ENCODE peak calls at places on chromosome 7, in four cellular contexts. T, D, O and K are unnamed samples.
A peak's percentile ranks its signal among the peaks of the same experiment; 100 is the strongest.

GRCh38 chr7:95478139-95479037 is 7.4 kb upstream of the ASB4 start:
- DNase-seq in T (no peak), D (peak; percentile 19), O (no peak), K (no peak)

GRCh38 chr7:68185641-68186040 is 1189.0 kb downstream of the TYW1 start:
- DNase-seq in T (no peak), D (no peak), O (no peak), K (no peak)

GRCh38 chr7:131186816-131187215 is 140.9 kb upstream of the MKLN1 start:
- DNase-seq in T (no peak), D (no peak), O (peak; percentile 83), K (no peak)

GRCh38 chr7:100082978-100083377 is 1.5 kb upstream of the ZNF3 start:
- DNase-seq in T (no peak), D (no peak), O (no peak), K (no peak)

GRCh38 chr7:37391791-37392672 is 56.6 kb downstream of the ELMO1 start:
- DNase-seq in T (no peak), D (no peak), O (no peak), K (no peak)

GRCh38 chr7:134078991-134079390 is 48.1 kb upstream of the LRGUK start:
- DNase-seq in T (no peak), D (no peak), O (no peak), K (no peak)

GRCh38 chr7:1559626-1560590 is 3.9 kb upstream of the TMEM184A start:
- DNase-seq in T (no peak), D (no peak), O (no peak), K (no peak)

GRCh38 chr7:1707756-1708611 is 37.9 kb downstream of the ELFN1 start:
- DNase-seq in T (no peak), D (peak; percentile 6), O (no peak), K (peak; percentile 20)

GRCh38 chr7:37993060-37993501 is 72.6 kb downstream of the EPDR1 start:
- DNase-seq in T (no peak), D (no peak), O (no peak), K (no peak)

GRCh38 chr7:24637021-24637420 is 63.8 kb downstream of the PALS2 start:
- DNase-seq in T (no peak), D (no peak), O (no peak), K (no peak)

GRCh38 chr7:148286150-148286549 is 304.4 kb upstream of the C7orf33 start:
- DNase-seq in T (no peak), D (no peak), O (no peak), K (no peak)

GRCh38 chr7:157538321-157538720 is 201.5 kb downstream of the DNAJB6 start:
- DNase-seq in T (no peak), D (no peak), O (no peak), K (no peak)

GRCh38 chr7:7790041-7790751 is 71.8 kb upstream of the RPA3 start:
- DNase-seq in T (no peak), D (no peak), O (no peak), K (no peak)

GRCh38 chr7:1914743-1915142 is 244.7 kb downstream of the ELFN1 start:
- DNase-seq in T (no peak), D (no peak), O (no peak), K (no peak)

GRCh38 chr7:46934198-46934825 is 647.6 kb downstream of the TNS3 start:
- DNase-seq in T (no peak), D (no peak), O (no peak), K (no peak)

GRCh38 chr7:87231715-87232114 is 12.2 kb upstream of the TMEM243 start:
- DNase-seq in T (no peak), D (no peak), O (peak; percentile 45), K (no peak)

GRCh38 chr7:23956769-23957556 is 246.9 kb downstream of the STK31 start:
- DNase-seq in T (no peak), D (no peak), O (peak; percentile 13), K (no peak)

GRCh38 chr7:137664846-137665245 is 181.9 kb downstream of the DGKI start:
- DNase-seq in T (no peak), D (no peak), O (no peak), K (no peak)

GRCh38 chr7:135385209-135385608 is 124.7 kb downstream of the CNOT4 start:
- DNase-seq in T (peak; percentile 42), D (peak; percentile 27), O (peak; percentile 9), K (no peak)

GRCh38 chr7:50565559-50565916 is 333 bp upstream of the DDC start:
- DNase-seq in T (no peak), D (no peak), O (no peak), K (no peak)

GRCh38 chr7:103989200-103989784 is at the start of gene RELN:
- DNase-seq in T (no peak), D (no peak), O (peak; percentile 25), K (no peak)

GRCh38 chr7:103991406-103991805 is 1.9 kb upstream of the RELN start:
- DNase-seq in T (no peak), D (no peak), O (no peak), K (no peak)

GRCh38 chr7:103988468-103989199 is 824 bp downstream of the RELN start:
- DNase-seq in T (no peak), D (no peak), O (no peak), K (no peak)

GRCh38 chr7:103990991-103991390 is 1.5 kb upstream of the RELN start:
- DNase-seq in T (no peak), D (no peak), O (no peak), K (no peak)

GRCh38 chr7:103989785-103990775 is 622 bp upstream of the RELN start:
- DNase-seq in T (no peak), D (no peak), O (peak; percentile 13), K (no peak)
- TF ChIP-seq CTCF in T (no peak), D (no peak), O (no peak), K (no peak)

GRCh38 chr7:128000048-128000447 is 31.2 kb downstream of the LRRC4 start:
- DNase-seq in T (no peak), D (no peak), O (no peak), K (no peak)

GRCh38 chr7:128003787-128004186 is 27.4 kb downstream of the LRRC4 start:
- DNase-seq in T (no peak), D (no peak), O (no peak), K (no peak)

GRCh38 chr7:128003179-128003578 is 28.1 kb downstream of the LRRC4 start:
- DNase-seq in T (no peak), D (no peak), O (no peak), K (no peak)

GRCh38 chr7:127997226-127997922 is 33.9 kb downstream of the LRRC4 start:
- DNase-seq in T (no peak), D (no peak), O (no peak), K (no peak)

DNA sequence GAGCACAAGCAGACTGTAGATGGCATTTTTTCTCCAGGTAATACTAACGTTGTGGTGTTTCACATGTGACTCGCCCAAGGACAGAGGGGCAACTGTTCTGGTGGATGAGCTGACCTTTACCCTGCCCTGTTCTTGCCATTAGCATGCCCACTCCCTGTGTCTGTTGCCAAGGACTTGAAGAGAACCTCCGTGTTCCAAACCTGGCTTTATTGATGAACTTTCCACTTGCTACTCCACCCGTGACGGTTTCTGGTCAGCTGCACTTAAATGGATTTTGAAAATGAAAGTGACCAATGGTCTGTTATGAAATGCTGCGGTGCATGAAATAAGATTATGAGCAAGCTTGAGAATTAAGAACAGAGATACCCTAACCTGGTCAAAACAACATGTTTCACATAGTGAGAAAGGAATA is 30.4 kb downstream of the LRRC4 start:
- DNase-seq in T (no peak), D (no peak), O (no peak), K (no peak)
- H3K27ac ChIP-seq in T (no peak overlapping the region), D (no peak overlapping the region), O (no peak overlapping the region), K (no peak overlapping the region)

GRCh38 chr7:28411876-28412662 is at the start of gene CREB5:
- DNase-seq in T (no peak), D (no peak), O (no peak), K (no peak)

GRCh38 chr7:28409716-28410627 is 2.3 kb upstream of the CREB5 start:
- DNase-seq in T (peak; percentile 54), D (peak; percentile 60), O (peak; percentile 26), K (no peak)

GRCh38 chr7:28408105-28408973 is 4.0 kb upstream of the CREB5 start:
- DNase-seq in T (peak; percentile 39), D (peak; percentile 23), O (no peak), K (no peak)

GRCh38 chr7:28408974-28409715 is 3.2 kb upstream of the CREB5 start:
- DNase-seq in T (peak; percentile 95), D (peak; percentile 90), O (peak; percentile 77), K (no peak)

GRCh38 chr7:28410628-28411578 is 1.4 kb upstream of the CREB5 start:
- DNase-seq in T (peak; percentile 54), D (peak; percentile 48), O (no peak), K (no peak)
- H3K27me3 ChIP-seq in T (no peaks in the 10 kb centered on the region), D (no peaks in the 10 kb centered on the region), O (peaks cover 5% of the 10 kb centered on the region), K (peaks cover 63% of the 10 kb centered on the region)

DNA sequence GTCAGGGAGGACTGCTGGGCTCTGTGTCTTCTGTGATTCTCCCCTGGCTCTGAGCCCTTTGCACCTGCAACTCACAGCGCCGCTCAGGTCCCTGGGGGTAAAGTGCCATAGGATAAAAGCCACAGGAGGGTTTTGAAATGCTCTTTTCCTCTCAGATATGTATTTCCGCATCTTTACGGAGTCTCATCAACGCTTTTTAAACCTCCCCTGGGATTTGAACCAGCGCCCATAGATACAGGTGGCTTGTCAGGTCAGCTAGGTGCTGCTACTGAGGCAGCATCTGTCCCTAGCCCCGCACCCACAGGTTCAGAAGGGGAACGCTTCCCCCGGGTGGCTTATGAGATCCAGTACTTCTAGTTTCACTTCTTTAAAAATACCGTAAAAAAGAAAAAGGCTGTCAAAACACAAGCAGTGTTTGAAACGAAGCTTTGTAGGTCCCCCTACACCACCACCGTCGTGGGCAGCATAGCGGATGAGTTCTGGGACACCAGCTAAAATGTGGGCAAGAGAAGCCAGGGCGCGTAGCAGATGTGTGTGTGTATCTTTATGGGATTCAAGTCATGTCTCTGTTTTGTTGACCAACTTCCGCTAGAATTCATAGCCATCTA is 173.5 kb downstream of the CUX1 start:
- DNase-seq in T (no peak), D (no peak), O (no peak), K (no peak)
- TF ChIP-seq CTCF in T (no peak), D (no peak), O (no peak), K (no peak)

GRCh38 chr7:142815099-142815498 is 39.8 kb upstream of the EPHB6 start:
- DNase-seq in T (no peak), D (no peak), O (no peak), K (no peak)

GRCh38 chr7:142813262-142813661 is 41.6 kb upstream of the EPHB6 start:
- DNase-seq in T (no peak), D (no peak), O (no peak), K (no peak)

GRCh38 chr7:142811154-142811737 is 40.5 kb downstream of the PRSS2 start:
- DNase-seq in T (no peak), D (no peak), O (no peak), K (no peak)

GRCh38 chr7:142812437-142813215 is 41.9 kb downstream of the PRSS2 start:
- DNase-seq in T (no peak), D (no peak), O (no peak), K (no peak)

GRCh38 chr7:142813699-142814098 is 41.2 kb upstream of the EPHB6 start:
- DNase-seq in T (no peak), D (no peak), O (no peak), K (no peak)
- H3K27ac ChIP-seq in T (no peak overlapping the region), D (no peak overlapping the region), O (no peak overlapping the region), K (peak overlapping the region; percentile 99)